ENCODE peak calls at places on chromosomes 11 and 22, in five cellular contexts. I, C, M, A and G are unnamed samples.

GRCh38 chr11:12792590-12792989 is 118.4 kb downstream of the TEAD1 start:
- DNase-seq in C (no peak), A (no peak), M (no peak), I (no peak), G (no peak)

GRCh38 chr11:93512965-93513667 is 30.1 kb downstream of the SMCO4 start:
- DNase-seq in M (no peak), I (no peak), C (no peak), A (no peak), G (no peak)

GRCh38 chr11:105609341-105609781 is 512 bp upstream of the GRIA4 start:
- DNase-seq in M (no peak), A (peak; percentile 20), C (no peak), I (peak; percentile 48), G (no peak)

GRCh38 chr22:27110985-27111451 is 453.6 kb downstream of the MIAT start:
- DNase-seq in M (no peak), C (no peak), A (peak; percentile 17), I (no peak), G (no peak)

GRCh38 chr11:64802370-64803162 is 448 bp downstream of the MAP4K2 start:
- DNase-seq in A (no peak), M (no peak), I (peak; percentile 78), C (no peak), G (no peak)

GRCh38 chr11:13368041-13368446 is 90.5 kb downstream of the BMAL1 start:
- DNase-seq in A (no peak), M (no peak), C (peak; percentile 72), I (no peak), G (no peak)

GRCh38 chr11:57274904-57275498 is 38.0 kb upstream of the APLNR start:
- DNase-seq in A (no peak), I (no peak), M (peak; percentile 52), C (no peak), G (no peak)

GRCh38 chr11:22197139-22197893 is 4.4 kb downstream of the ANO5 start:
- DNase-seq in A (no peak), C (no peak), M (no peak), I (no peak), G (no peak)

GRCh38 chr11:78419327-78419726 is 1.7 kb upstream of the GAB2 start:
- DNase-seq in I (no peak), M (peak; percentile 89), A (peak; percentile 40), C (peak; percentile 85), G (no peak)

GRCh38 chr11:18324381-18324780 is 2.0 kb downstream of the GTF2H1 start:
- DNase-seq in I (no peak), C (no peak), M (no peak), A (no peak), G (no peak)

GRCh38 chr11:27217948-27218410 is 145.0 kb downstream of the CCDC34 start:
- DNase-seq in M (no peak), I (no peak), A (peak; percentile 43), C (no peak), G (no peak)

GRCh38 chr11:779120-779954 is 2.0 kb upstream of the GATD1 start:
- DNase-seq in A (no peak), I (peak; percentile 74), M (no peak), C (no peak), G (no peak)

GRCh38 chr11:115912484-115912945 is 408.3 kb upstream of the CADM1 start:
- DNase-seq in C (no peak), M (no peak), A (no peak), I (no peak), G (no peak)

GRCh38 chr22:21816787-21817496 is 50.5 kb downstream of the MAPK1 start:
- DNase-seq in C (peak; percentile 86), I (no peak), M (no peak), A (peak; percentile 35), G (peak; percentile 26)

GRCh38 chr22:49009359-49010063 is 818.2 kb downstream of the BRD1 start:
- DNase-seq in M (peak; percentile 56), I (peak; percentile 55), A (no peak), C (no peak), G (no peak)

GRCh38 chr11:34351687-34352469 is 5.9 kb downstream of the ABTB2 start:
- DNase-seq in M (no peak), I (no peak), C (no peak), A (no peak), G (no peak)

GRCh38 chr11:69583068-69583467 is 57.9 kb upstream of the CCND1 start:
- DNase-seq in C (no peak), M (no peak), I (no peak), A (no peak), G (no peak)

GRCh38 chr22:37267128-37267587 is 15.2 kb upstream of the CYTH4 start:
- DNase-seq in C (no peak), A (peak; percentile 39), I (peak; percentile 93), M (no peak), G (no peak)

GRCh38 chr11:65102142-65103095 is 6.4 kb downstream of the VPS51 start:
- DNase-seq in A (peak; percentile 49), I (no peak), C (no peak), M (no peak), G (no peak)

GRCh38 chr11:119361961-119362725 is 15.6 kb upstream of the MFRP start:
- DNase-seq in A (no peak), C (no peak), I (peak; percentile 9), M (no peak), G (no peak)

GRCh38 chr11:86904001-86904400 is 51.2 kb downstream of the FZD4 start:
- DNase-seq in M (no peak), A (peak; percentile 10), I (no peak), C (no peak), G (no peak)

GRCh38 chr11:114196994-114197702 is 99.1 kb upstream of the NNMT start:
- DNase-seq in M (no peak), C (no peak), I (peak; percentile 67), A (no peak), G (no peak)

GRCh38 chr11:90364527-90364926 is 141.7 kb upstream of the CHORDC1 start:
- DNase-seq in I (no peak), M (no peak), C (no peak), A (no peak), G (no peak)

GRCh38 chr11:47533690-47534135 is 19.2 kb downstream of the CELF1 start:
- DNase-seq in A (no peak), I (no peak), M (no peak), C (no peak), G (no peak)

GRCh38 chr11:128476729-128477128 is 110.6 kb downstream of the ETS1 start:
- DNase-seq in A (peak; percentile 33), M (no peak), C (no peak), I (no peak), G (no peak)

GRCh38 chr22:47623056-47623739 is 860.7 kb downstream of the TBC1D22A start:
- DNase-seq in M (peak; percentile 32), I (peak; percentile 63), A (no peak), C (no peak), G (no peak)

DNA sequence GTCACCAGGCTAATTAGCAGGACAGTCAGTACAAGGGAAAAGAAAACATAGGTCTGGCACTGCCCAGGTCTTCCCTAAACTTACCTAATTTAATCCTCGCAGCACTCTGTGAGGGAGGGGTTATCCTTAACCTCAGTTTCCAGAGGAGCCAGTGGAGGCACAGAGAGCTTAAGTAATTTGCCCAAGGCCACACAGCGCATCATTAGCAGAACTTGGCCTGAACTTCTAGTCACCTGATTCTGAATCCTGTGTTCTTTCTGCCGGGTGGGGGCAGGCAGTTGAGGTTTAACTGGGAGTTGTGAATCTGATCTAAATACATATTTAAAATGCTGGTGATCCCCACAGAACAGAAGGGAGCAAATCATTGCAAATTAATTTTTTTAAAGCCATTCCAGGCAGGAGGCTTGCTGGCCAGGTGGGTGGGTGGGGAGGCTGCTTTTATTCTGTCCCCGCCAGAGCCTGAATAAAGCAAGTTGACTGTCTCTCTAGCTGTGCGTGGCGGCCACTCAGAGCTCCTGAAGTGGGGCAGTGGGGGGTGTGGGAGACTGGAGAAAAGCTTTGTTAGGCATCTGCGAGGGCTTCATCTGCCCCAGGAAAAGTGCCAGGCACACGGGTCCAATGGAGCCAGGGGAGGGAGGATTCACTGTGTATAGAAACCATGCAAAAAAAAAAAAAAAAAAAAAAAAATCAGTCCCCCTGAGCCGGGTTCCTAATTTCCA is 66.1 kb downstream of the NFAM1 start:
- DNase-seq in M (no peak), A (no peak), I (no peak), C (no peak), G (no peak)
- H3K4me3 ChIP-seq in M (no peak overlapping the region), A (no peak overlapping the region), I (no peak overlapping the region), C (no peak overlapping the region), G (no peak overlapping the region)

DNA sequence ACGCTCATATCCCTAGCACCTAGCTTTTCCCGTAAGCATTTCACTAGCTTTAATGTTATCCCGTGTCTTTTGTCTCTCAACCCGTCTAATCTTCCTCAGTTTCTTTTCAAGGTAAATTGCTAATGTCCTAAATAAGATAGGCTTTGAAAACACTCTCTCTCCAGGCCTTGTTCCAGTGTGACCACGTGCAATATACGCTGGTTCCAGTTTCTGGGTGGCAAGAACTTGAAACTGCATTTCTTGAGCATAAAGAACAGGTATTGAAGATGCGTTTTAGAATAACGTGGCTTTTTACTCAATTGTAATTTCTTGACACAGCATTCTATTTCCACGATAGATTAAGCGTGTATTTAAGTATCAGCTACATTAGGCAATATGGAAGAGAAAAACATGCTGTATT is 1.1 kb downstream of the CDC45 start:
- DNase-seq in C (no peak), M (no peak), I (no peak), A (no peak), G (no peak)
- TF ChIP-seq CTCF in C (no peak), M (no peak), I (no peak), A (no peak), G (no peak)

GRCh38 chr11:3189193-3189843 is 24.2 kb upstream of the OSBPL5 start:
- DNase-seq in I (no peak), M (peak; percentile 62), C (no peak), A (no peak), G (no peak)

GRCh38 chr11:3188496-3189192 is 23.5 kb upstream of the OSBPL5 start:
- DNase-seq in C (no peak), A (no peak), M (peak; percentile 54), I (no peak), G (no peak)

GRCh38 chr11:3190600-3190999 is 25.5 kb upstream of the OSBPL5 start:
- DNase-seq in C (no peak), A (no peak), M (peak; percentile 78), I (no peak), G (no peak)

GRCh38 chr11:3191586-3192324 is 26.6 kb upstream of the OSBPL5 start:
- DNase-seq in A (no peak), I (peak; percentile 51), M (peak; percentile 60), C (no peak), G (no peak)

GRCh38 chr11:3189886-3190583 is 24.9 kb upstream of the OSBPL5 start:
- DNase-seq in M (peak; percentile 15), C (no peak), I (peak; percentile 43), A (no peak), G (no peak)
- H3K4me3 ChIP-seq in M (no peak overlapping the region), C (no peak overlapping the region), I (no peak overlapping the region), A (no peak overlapping the region), G (no peak overlapping the region)

GRCh38 chr22:20193761-20194494 is 43.1 kb upstream of the CCDC188 start:
- DNase-seq in C (no peak), I (no peak), M (no peak), A (no peak), G (no peak)

GRCh38 chr22:20192972-20193760 is 42.3 kb upstream of the CCDC188 start:
- DNase-seq in M (no peak), C (no peak), I (no peak), A (no peak), G (no peak)

GRCh38 chr22:20196094-20196840 is 45.4 kb upstream of the CCDC188 start:
- DNase-seq in M (no peak), I (no peak), A (no peak), C (no peak), G (no peak)

GRCh38 chr22:20192293-20192971 is 41.6 kb upstream of the CCDC188 start:
- DNase-seq in C (no peak), I (no peak), A (no peak), M (no peak), G (no peak)

GRCh38 chr22:20194681-20195593 is 44.1 kb upstream of the CCDC188 start:
- DNase-seq in C (no peak), M (no peak), I (no peak), A (no peak), G (no peak)
- TF ChIP-seq CTCF in C (no peak), M (no peak), I (no peak), A (no peak), G (no peak)